ENCODE peak calls at places on chromosomes 16 and 17, in nine cellular contexts. One of them, this sample, is unnamed.

GRCh38 chr17:16940116-16940881 is 31.6 kb downstream of the TNFRSF13B start:
- DNase-seq in stimulated activated CD8-positive, alpha-beta memory T cell treated with anti-CD3 and anti-CD28 coated beads, Interleukin-7, amount 100 ng/mL, for 24 hours: no peak
- DNase-seq in NCI-H2081: no peak
- DNase-seq in mesendoderm: peak; percentile 99
- DNase-seq in SHP77: no peak
- DNase-seq in KBM-7: no peak
- DNase-seq in heart right ventricle: no peak
- DNase-seq in HEK293T: no peak
- DNase-seq in K562: no peak
- DNase-seq in this sample: peak; percentile 4

GRCh38 chr16:12903325-12904040 is 2.1 kb downstream of the SHISA9 start:
- DNase-seq in stimulated activated CD8-positive, alpha-beta memory T cell treated with anti-CD3 and anti-CD28 coated beads, Interleukin-7, amount 100 ng/mL, for 24 hours: no peak
- DNase-seq in NCI-H2081: no peak
- DNase-seq in mesendoderm: peak; percentile 53
- DNase-seq in SHP77: no peak
- DNase-seq in KBM-7: no peak
- DNase-seq in heart right ventricle: no peak
- DNase-seq in HEK293T: no peak
- DNase-seq in K562: no peak
- DNase-seq in this sample: peak; percentile 47

GRCh38 chr16:53926209-53926608 is 222.3 kb downstream of the FTO start:
- DNase-seq in stimulated activated CD8-positive, alpha-beta memory T cell treated with anti-CD3 and anti-CD28 coated beads, Interleukin-7, amount 100 ng/mL, for 24 hours: no peak
- DNase-seq in NCI-H2081: no peak
- DNase-seq in mesendoderm: no peak
- DNase-seq in SHP77: no peak
- DNase-seq in KBM-7: no peak
- DNase-seq in heart right ventricle: no peak
- DNase-seq in HEK293T: no peak
- DNase-seq in K562: no peak
- DNase-seq in this sample: no peak

GRCh38 chr17:58005031-58005727 is 1.9 kb downstream of the SRSF1 start:
- DNase-seq in stimulated activated CD8-positive, alpha-beta memory T cell treated with anti-CD3 and anti-CD28 coated beads, Interleukin-7, amount 100 ng/mL, for 24 hours: no peak
- DNase-seq in NCI-H2081: no peak
- DNase-seq in mesendoderm: no peak
- DNase-seq in SHP77: no peak
- DNase-seq in KBM-7: peak; percentile 39
- DNase-seq in heart right ventricle: no peak
- DNase-seq in HEK293T: no peak
- DNase-seq in K562: peak; percentile 74
- DNase-seq in this sample: peak; percentile 55

GRCh38 chr16:69831212-69832123 is 69.3 kb downstream of the WWP2 start:
- DNase-seq in stimulated activated CD8-positive, alpha-beta memory T cell treated with anti-CD3 and anti-CD28 coated beads, Interleukin-7, amount 100 ng/mL, for 24 hours: no peak
- DNase-seq in NCI-H2081: no peak
- DNase-seq in mesendoderm: no peak
- DNase-seq in SHP77: no peak
- DNase-seq in KBM-7: no peak
- DNase-seq in heart right ventricle: no peak
- DNase-seq in HEK293T: no peak
- DNase-seq in K562: no peak
- DNase-seq in this sample: no peak

GRCh38 chr16:15782573-15783365 is 74.1 kb downstream of the MYH11 start:
- DNase-seq in stimulated activated CD8-positive, alpha-beta memory T cell treated with anti-CD3 and anti-CD28 coated beads, Interleukin-7, amount 100 ng/mL, for 24 hours: no peak
- DNase-seq in NCI-H2081: no peak
- DNase-seq in mesendoderm: peak; percentile 13
- DNase-seq in SHP77: no peak
- DNase-seq in KBM-7: peak; percentile 16
- DNase-seq in heart right ventricle: no peak
- DNase-seq in HEK293T: no peak
- DNase-seq in K562: peak; percentile 55
- DNase-seq in this sample: no peak

GRCh38 chr17:74125160-74125559 is 78.3 kb upstream of the RPL38 start:
- DNase-seq in stimulated activated CD8-positive, alpha-beta memory T cell treated with anti-CD3 and anti-CD28 coated beads, Interleukin-7, amount 100 ng/mL, for 24 hours: no peak
- DNase-seq in NCI-H2081: no peak
- DNase-seq in mesendoderm: no peak
- DNase-seq in SHP77: peak; percentile 94
- DNase-seq in KBM-7: no peak
- DNase-seq in heart right ventricle: no peak
- DNase-seq in HEK293T: no peak
- DNase-seq in K562: no peak
- DNase-seq in this sample: no peak

GRCh38 chr17:8581002-8581658 is 49.4 kb downstream of the MYH10 start:
- DNase-seq in stimulated activated CD8-positive, alpha-beta memory T cell treated with anti-CD3 and anti-CD28 coated beads, Interleukin-7, amount 100 ng/mL, for 24 hours: no peak
- DNase-seq in NCI-H2081: no peak
- DNase-seq in mesendoderm: no peak
- DNase-seq in SHP77: no peak
- DNase-seq in KBM-7: peak; percentile 46
- DNase-seq in heart right ventricle: no peak
- DNase-seq in HEK293T: no peak
- DNase-seq in K562: no peak
- DNase-seq in this sample: peak; percentile 33

This sample was measured in D341Med.